ENCODE peak calls at places on chromosomes 7 and 10, in seven cellular contexts. R, K, C, F, E, U and O are unnamed samples.

GRCh38 chr10:29753283-29753682 is 118.5 kb upstream of the SVIL start:
- DNase-seq in R (no peak), K (no peak), C (no peak), F (no peak), E (no peak), U (no peak), O (no peak)

GRCh38 chr7:12683678-12684077 is 3.8 kb upstream of the ARL4A start:
- DNase-seq in R (peak), K (no peak), C (no peak), F (no peak), E (no peak), U (no peak), O (no peak)

GRCh38 chr10:29099001-29099400 is 189.9 kb upstream of the LYZL1 start:
- DNase-seq in R (no peak), K (no peak), C (no peak), F (no peak), E (no peak), U (no peak), O (peak)

GRCh38 chr7:147207988-147208387 is 1091.4 kb downstream of the CNTNAP2 start:
- DNase-seq in R (no peak), K (no peak), C (no peak), F (no peak), E (no peak), U (no peak), O (no peak)

GRCh38 chr7:104967088-104967487 is 46.9 kb upstream of the KMT2E start:
- DNase-seq in R (no peak), K (no peak), C (no peak), F (no peak), E (no peak), U (peak), O (no peak)

GRCh38 chr7:130142654-130143333 is 62.4 kb downstream of the TMEM209 start:
- DNase-seq in R (no peak), K (no peak), C (no peak), F (no peak), E (no peak), U (no peak), O (no peak)

GRCh38 chr7:38318241-38318640 is 44.8 kb upstream of the TARP start:
- DNase-seq in R (no peak), K (no peak), C (no peak), F (no peak), E (no peak), U (no peak), O (no peak)

GRCh38 chr10:116106611-116107010 is 166.4 kb downstream of the GFRA1 start:
- DNase-seq in R (no peak), K (no peak), C (no peak), F (no peak), E (no peak), U (no peak), O (no peak)

GRCh38 chr10:110802551-110803238 is 69.0 kb upstream of the PDCD4 start:
- DNase-seq in R (no peak), K (no peak), C (no peak), F (peak), E (peak), U (no peak), O (no peak)

GRCh38 chr7:2504818-2505375 is 14.7 kb upstream of the LFNG start:
- DNase-seq in R (no peak), K (no peak), C (no peak), F (no peak), E (no peak), U (no peak), O (peak)

DNA sequence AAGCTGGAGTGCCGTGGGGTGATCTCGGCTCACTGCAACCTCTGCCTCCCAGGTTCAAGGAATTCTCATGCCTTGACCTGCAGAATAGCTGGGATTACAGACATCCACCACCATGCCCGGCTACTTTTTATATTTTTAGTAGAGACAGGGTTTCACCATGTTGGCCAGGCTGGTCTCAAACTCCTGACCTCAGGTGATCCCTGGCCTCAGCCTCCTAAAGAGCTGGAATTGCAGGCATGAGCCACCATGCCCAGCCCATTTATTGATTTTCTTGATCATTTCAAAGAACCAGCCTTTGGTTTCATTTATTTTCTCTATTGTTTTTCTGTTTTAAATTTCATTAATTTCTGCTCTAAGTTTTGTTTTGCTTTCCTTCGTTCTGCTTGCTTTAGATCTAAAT is 50.3 kb downstream of the GUSB start:
- DNase-seq in R (no peak), K (no peak), C (no peak), F (no peak), E (no peak), U (no peak), O (no peak)
- TF ChIP-seq JUND in R (no peak), K (no peak), C (no peak), F (no peak), E (no peak), U (no peak), O (no peak)

DNA sequence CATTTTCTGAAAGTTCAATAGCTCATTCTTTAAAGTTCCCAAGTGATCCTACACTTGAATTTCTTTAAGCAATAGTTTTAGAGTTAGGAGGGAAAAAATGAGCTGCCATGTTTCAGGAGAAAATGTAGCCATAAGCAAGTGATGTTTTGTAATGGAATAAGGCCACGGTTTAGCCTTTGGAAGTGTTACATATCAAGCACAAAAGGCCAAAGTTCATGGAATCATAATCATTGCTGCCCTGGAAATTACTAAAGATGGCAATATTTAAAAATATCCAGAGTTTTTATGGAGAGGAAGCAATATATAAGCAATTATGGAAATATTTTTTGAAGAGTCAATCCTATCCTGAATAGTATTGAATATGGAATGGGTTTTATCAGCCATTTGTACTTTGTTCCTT is 68.4 kb downstream of the ETV1 start:
- DNase-seq in R (no peak), K (no peak), C (no peak), F (no peak), E (no peak), U (no peak), O (no peak)
- TF ChIP-seq JUND in R (no peak), K (no peak), C (no peak), F (no peak), E (no peak), U (no peak), O (no peak)

GRCh38 chr10:24376731-24377130 is 167.8 kb downstream of the KIAA1217 start:
- DNase-seq in R (no peak), K (no peak), C (no peak), F (no peak), E (no peak), U (no peak), O (no peak)

GRCh38 chr10:24374134-24374915 is 165.4 kb downstream of the KIAA1217 start:
- DNase-seq in R (peak), K (no peak), C (no peak), F (no peak), E (no peak), U (no peak), O (no peak)

GRCh38 chr10:24375510-24375909 is 166.6 kb downstream of the KIAA1217 start:
- DNase-seq in R (no peak), K (no peak), C (no peak), F (no peak), E (no peak), U (no peak), O (no peak)

GRCh38 chr10:24367688-24368087 is 158.8 kb downstream of the KIAA1217 start:
- DNase-seq in R (no peak), K (no peak), C (no peak), F (no peak), E (no peak), U (no peak), O (no peak)

DNA sequence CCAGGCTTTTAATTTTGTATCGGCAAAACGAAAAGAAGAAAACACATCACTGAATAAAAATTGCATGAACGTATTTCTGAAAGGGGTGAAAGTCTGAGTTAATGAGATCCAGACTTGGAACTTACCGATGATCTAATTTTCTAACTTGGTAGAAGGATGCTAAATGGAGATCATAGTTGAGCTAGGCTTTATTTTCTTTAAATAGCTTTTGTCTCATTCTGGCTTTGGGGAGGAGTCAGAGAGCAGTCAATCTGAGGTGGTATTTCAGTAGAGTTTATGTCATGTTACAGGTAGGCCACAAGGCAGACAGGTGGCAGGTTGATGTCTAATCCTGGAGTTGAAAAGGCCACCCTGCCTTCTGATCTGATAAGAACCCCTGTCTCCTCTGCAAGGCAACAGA is 161.9 kb downstream of the KIAA1217 start:
- DNase-seq in R (no peak), K (no peak), C (no peak), F (no peak), E (no peak), U (no peak), O (no peak)
- TF ChIP-seq JUND in R (no peak), K (no peak), C (no peak), F (no peak), E (no peak), U (no peak), O (no peak)

DNA sequence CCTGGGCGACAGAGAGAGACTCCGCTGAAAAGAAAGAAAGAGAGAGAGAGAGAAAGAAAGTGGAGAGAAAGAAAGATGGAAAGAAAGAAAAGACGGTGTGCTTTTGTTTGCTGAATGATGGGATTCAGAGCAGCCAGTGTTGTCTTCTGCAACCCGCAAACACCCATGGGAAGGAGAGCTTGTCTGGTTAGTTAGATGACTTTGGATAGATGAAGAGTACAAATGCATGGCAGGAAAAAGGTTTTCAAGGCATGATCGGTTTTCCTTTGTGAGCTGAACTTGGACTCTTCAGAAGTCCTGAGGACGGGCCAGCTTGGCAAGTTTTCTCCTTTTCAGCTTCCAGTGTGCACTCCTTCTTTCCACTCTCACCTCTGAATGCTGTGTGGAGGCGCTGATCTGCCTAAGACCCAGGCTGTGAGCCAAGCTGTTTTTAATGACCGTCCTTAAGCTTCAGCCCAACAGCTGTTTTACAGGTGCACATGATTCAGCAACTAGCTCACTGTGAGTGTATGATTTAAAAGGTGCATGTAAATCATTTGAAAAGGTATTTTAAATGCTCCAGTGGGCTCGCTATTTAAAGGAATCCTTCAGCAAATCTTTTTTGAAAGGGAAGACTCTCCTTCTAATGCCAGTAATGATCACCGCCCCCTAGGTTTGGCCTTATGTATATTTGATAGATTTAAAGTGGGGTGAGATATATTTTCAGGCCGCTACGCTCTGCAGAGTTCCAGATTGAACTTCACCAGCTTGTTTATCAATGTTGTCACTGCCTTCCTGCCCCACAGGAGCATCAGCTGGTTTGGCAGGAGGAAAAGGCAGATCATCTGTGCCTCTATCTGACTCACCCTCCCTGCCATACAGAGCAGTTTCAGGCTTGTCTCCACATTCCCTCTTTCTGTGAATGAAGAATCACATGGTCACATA is 115.0 kb downstream of the PLXDC2 start:
- DNase-seq in R (peak), K (no peak), C (no peak), F (no peak), E (no peak), U (no peak), O (no peak)
- TF ChIP-seq JUND in R (no peak), K (no peak), C (no peak), F (no peak), E (no peak), U (no peak), O (no peak)